ENCODE peak calls at places on chromosomes 4 and X, in six cellular contexts. N, X, C, J, F and S are unnamed samples.

GRCh38 chrX:27915617-27916016 is 65.6 kb downstream of the DCAF8L1 start:
- DNase-seq in J (no peak), C (peak), F (peak), N (peak), X (peak), S (no peak)

GRCh38 chr4:101028886-101029285 is 318.4 kb downstream of the PPP3CA start:
- DNase-seq in C (no peak), N (no peak), F (no peak), X (no peak), J (no peak), S (no peak)

GRCh38 chr4:84804126-84804525 is 162.4 kb downstream of the WDFY3 start:
- DNase-seq in J (no peak), F (no peak), X (peak), N (peak), C (no peak), S (no peak)

GRCh38 chr4:147749811-147750321 is 18.0 kb downstream of the ARHGAP10 start:
- DNase-seq in N (no peak), X (no peak), J (no peak), F (no peak), C (no peak), S (no peak)

GRCh38 chr4:14399919-14400706 is 602.2 kb upstream of the CPEB2 start:
- DNase-seq in F (no peak), C (no peak), N (no peak), X (no peak), J (no peak), S (no peak)

GRCh38 chr4:3707423-3708102 is 58.6 kb upstream of the ADRA2C start:
- DNase-seq in J (no peak), N (no peak), F (no peak), X (no peak), C (no peak), S (no peak)

GRCh38 chr4:57184378-57185031 is 74.3 kb upstream of the IGFBP7 start:
- DNase-seq in F (no peak), N (no peak), X (no peak), C (no peak), J (no peak), S (no peak)

GRCh38 chr4:147843162-147843561 is 111.3 kb downstream of the ARHGAP10 start:
- DNase-seq in N (no peak), X (no peak), F (peak), J (peak), C (peak), S (no peak)

GRCh38 chr4:98838977-98839618 is 89.8 kb downstream of the EIF4E start:
- DNase-seq in C (peak), J (peak), N (peak), F (peak), X (peak), S (no peak)

GRCh38 chrX:69068295-69069085 is 96.8 kb downstream of the PJA1 start:
- DNase-seq in J (no peak), C (no peak), N (no peak), F (no peak), X (no peak), S (no peak)

GRCh38 chr4:5808081-5808741 is 84.7 kb downstream of the CRMP1 start:
- DNase-seq in J (no peak), C (no peak), N (peak), F (no peak), X (peak), S (no peak)

GRCh38 chr4:148857234-148857972 is 415.2 kb upstream of the NR3C2 start:
- DNase-seq in F (peak), J (no peak), C (peak), X (peak), N (no peak), S (no peak)

GRCh38 chrX:72258174-72258573 is 18.9 kb downstream of the RPS4X start:
- DNase-seq in C (no peak), N (peak), J (no peak), F (no peak), X (peak), S (no peak)

GRCh38 chr4:177562163-177562562 is 119.9 kb upstream of the AGA start:
- DNase-seq in F (no peak), J (no peak), C (no peak), X (no peak), N (no peak), S (no peak)

GRCh38 chrX:12903646-12904045 is 2.8 kb upstream of the TLR8 start:
- DNase-seq in C (no peak), F (no peak), X (peak), N (peak), J (no peak), S (no peak)

GRCh38 chrX:122739770-122740169 is 444.3 kb upstream of the GRIA3 start:
- DNase-seq in C (peak), F (peak), N (no peak), J (no peak), X (peak), S (no peak)
- TF ChIP-seq CTCF in C (peak), F (peak), N (no peak), J (no peak), X (no peak), S (no peak)

GRCh38 chr4:151674804-151675290 is 86.0 kb downstream of the GATB start:
- DNase-seq in J (no peak), N (peak), F (peak), X (peak), C (peak), S (no peak)
- TF ChIP-seq CTCF in J (no peak), N (no peak), F (peak), X (no peak), C (peak), S (no peak)

DNA sequence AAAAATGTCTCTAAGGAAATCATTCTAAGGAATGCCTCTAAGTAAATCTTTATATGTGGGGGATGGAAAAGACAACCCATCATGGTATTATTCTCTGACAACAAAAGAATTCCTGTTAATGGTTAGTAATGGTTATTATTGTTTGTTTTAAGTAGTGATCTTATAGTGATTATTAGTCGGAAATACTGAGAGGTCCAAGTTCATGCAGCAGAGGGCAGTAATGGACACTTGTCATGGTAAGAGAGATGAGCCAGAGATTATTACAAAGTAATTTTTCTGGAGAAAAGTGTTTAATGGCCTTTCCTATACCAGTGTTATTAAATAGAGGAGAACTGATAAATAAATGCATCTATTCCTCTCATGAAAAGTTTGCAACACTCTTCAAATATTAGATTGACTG is 8.1 kb upstream of the DKK2 start:
- DNase-seq in N (no peak), C (peak), F (peak), X (no peak), J (peak), S (no peak)
- TF ChIP-seq CTCF in N (peak), C (peak), F (no peak), X (peak), J (peak), S (no peak)

GRCh38 chr4:1216076-1216614 is 32.8 kb downstream of the CTBP1 start:
- DNase-seq in N (no peak), F (no peak), C (no peak), X (no peak), J (no peak), S (no peak)

GRCh38 chr4:1215347-1216075 is 33.4 kb downstream of the CTBP1 start:
- DNase-seq in X (no peak), N (no peak), C (no peak), F (no peak), J (no peak), S (no peak)

GRCh38 chr4:1218892-1219552 is 29.9 kb downstream of the CTBP1 start:
- DNase-seq in F (no peak), C (no peak), X (no peak), N (no peak), J (no peak), S (peak)

GRCh38 chr4:1217366-1217765 is 31.6 kb downstream of the CTBP1 start:
- DNase-seq in C (no peak), J (no peak), X (no peak), N (no peak), F (no peak), S (no peak)

GRCh38 chr4:1216869-1217294 is 32.0 kb downstream of the CTBP1 start:
- DNase-seq in J (no peak), N (no peak), C (no peak), X (no peak), F (no peak), S (peak)
- TF ChIP-seq CTCF in J (no peak), N (no peak), C (no peak), X (no peak), F (no peak), S (no peak)

GRCh38 chr4:71709961-71710360 is 73.9 kb downstream of the GC start:
- DNase-seq in N (peak), C (peak), X (peak), J (no peak), F (peak), S (no peak)
- TF ChIP-seq CTCF in N (peak), C (peak), X (peak), J (no peak), F (peak), S (no peak)

DNA sequence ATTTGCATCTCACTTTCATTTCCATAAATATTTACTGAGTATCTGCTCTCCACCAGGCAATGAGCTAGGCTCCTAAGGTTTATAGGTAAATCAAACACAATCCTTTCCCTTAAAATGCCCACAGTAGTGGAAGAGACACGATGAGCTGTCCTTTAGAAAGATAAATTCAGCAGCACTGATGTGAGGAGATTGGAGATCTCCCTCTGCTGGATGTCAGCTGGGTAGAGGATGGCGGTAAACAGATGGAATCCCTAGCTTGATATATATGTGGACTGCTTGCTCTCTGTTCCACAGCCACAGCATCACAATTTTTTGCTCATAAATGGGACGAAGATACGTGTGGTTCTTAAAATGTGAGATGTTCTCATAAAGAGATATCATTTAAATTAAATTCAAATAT is 216.4 kb upstream of the RASGEF1B start:
- DNase-seq in F (peak), X (peak), C (peak), N (peak), J (no peak), S (no peak)
- TF ChIP-seq CTCF in F (peak), X (peak), C (peak), N (peak), J (peak), S (no peak)

GRCh38 chr4:183436417-183436816 is 8.0 kb upstream of the CDKN2AIP start:
- DNase-seq in J (no peak), F (no peak), N (no peak), C (no peak), X (no peak), S (no peak)
- TF ChIP-seq CTCF in J (no peak), F (no peak), N (no peak), C (no peak), X (no peak), S (no peak)

GRCh38 chrX:150127216-150127615 is 188.9 kb upstream of the EOLA2 start:
- DNase-seq in J (no peak), X (no peak), C (no peak), N (no peak), F (no peak), S (no peak)
- TF ChIP-seq CTCF in J (no peak), X (no peak), C (no peak), N (no peak), F (no peak), S (no peak)

GRCh38 chr4:96455045-96455720 is 615.3 kb downstream of the PDHA2 start:
- DNase-seq in F (no peak), J (no peak), X (no peak), N (no peak), C (no peak), S (no peak)
- TF ChIP-seq CTCF in F (no peak), J (no peak), X (no peak), N (no peak), C (no peak), S (no peak)

DNA sequence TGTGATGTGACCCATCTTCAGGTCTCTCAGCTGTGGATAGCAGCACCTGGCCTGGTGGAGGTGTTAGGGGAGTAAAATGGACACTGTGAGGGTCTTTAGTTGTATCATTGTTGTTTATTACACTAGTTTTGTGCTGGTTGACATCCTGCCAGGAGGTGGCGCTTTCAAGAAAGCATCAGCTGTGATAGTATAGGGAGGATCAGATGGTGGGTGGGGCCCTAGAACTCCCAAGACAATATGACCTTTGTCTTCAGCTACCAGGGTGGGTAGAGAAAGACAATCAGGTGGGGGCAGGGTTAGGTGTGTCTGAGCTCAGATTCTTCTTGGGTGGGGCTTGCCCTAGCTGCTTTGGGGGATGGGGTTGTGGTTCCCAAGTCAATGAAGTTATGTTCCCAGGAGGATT is 162.8 kb downstream of the PPP1R2C start:
- DNase-seq in N (peak), C (peak), J (peak), X (peak), F (peak), S (no peak)
- TF ChIP-seq CTCF in N (no peak), C (no peak), J (peak), X (peak), F (no peak), S (no peak)